ENCODE peak calls at places on chromosomes 3 and 15, in four cellular contexts. L is naive thymus-derived CD4-positive, alpha-beta T cell; X is lower lobe of right lung; N is heart left ventricle. T is an unnamed sample.

GRCh38 chr15:87144775-87145174 is 1065.1 kb downstream of the AGBL1 start:
- DNase-seq in L (no peak), X (no peak), N (no peak), T (no peak)

GRCh38 chr3:120160050-120160449 is 65.8 kb upstream of the GSK3B start:
- DNase-seq in L (no peak), X (peak; percentile 78), N (peak; percentile 61), T (no peak)

GRCh38 chr3:184749168-184749744 is 37.4 kb upstream of the MAGEF1 start:
- DNase-seq in L (no peak), X (no peak), N (no peak), T (no peak)

GRCh38 chr3:44104668-44105321 is 136.9 kb upstream of the TOPAZ1 start:
- DNase-seq in L (no peak), X (no peak), N (no peak), T (no peak)

GRCh38 chr3:179348325-179349013 is 960 bp downstream of the MFN1 start:
- DNase-seq in L (no peak), X (no peak), N (no peak), T (peak; percentile 1)

GRCh38 chr3:9101286-9101685 is 138.0 kb upstream of the RAD18 start:
- DNase-seq in L (no peak), X (no peak), N (no peak), T (no peak)

GRCh38 chr3:74593152-74593551 is 21.3 kb downstream of the CNTN3 start:
- DNase-seq in L (no peak), X (no peak), N (no peak), T (no peak)

GRCh38 chr3:42850263-42850662 is 25.4 kb downstream of the CYP8B1 start:
- DNase-seq in L (no peak), X (no peak), N (no peak), T (no peak)

GRCh38 chr15:68223171-68223570 is 6.4 kb downstream of the CLN6 start:
- DNase-seq in L (no peak), X (no peak), N (no peak), T (no peak)

GRCh38 chr3:175149675-175150074 is 290.5 kb downstream of the NAALADL2 start:
- DNase-seq in L (no peak), X (peak; percentile 52), N (no peak), T (no peak)

GRCh38 chr3:16132190-16132589 is 42.3 kb upstream of the GALNT15 start:
- DNase-seq in L (no peak), X (no peak), N (no peak), T (no peak)

GRCh38 chr15:52100807-52101206 is 11.8 kb downstream of the BCL2L10 start:
- DNase-seq in L (no peak), X (peak; percentile 82), N (peak; percentile 81), T (no peak)

GRCh38 chr3:32136703-32137102 is 30.3 kb downstream of the GPD1L start:
- DNase-seq in L (no peak), X (no peak), N (no peak), T (no peak)

GRCh38 chr3:176087066-176087697 is 1110.1 kb downstream of the TBL1XR1 start:
- DNase-seq in L (no peak), X (no peak), N (no peak), T (no peak)

GRCh38 chr3:161770532-161771386 is 274.2 kb downstream of the OTOL1 start:
- DNase-seq in L (no peak), X (no peak), N (no peak), T (no peak)

GRCh38 chr15:70954176-70954575 is 61.5 kb downstream of the LRRC49 start:
- DNase-seq in L (no peak), X (no peak), N (no peak), T (no peak)

GRCh38 chr3:45088543-45088942 is 57.6 kb downstream of the CDCP1 start:
- DNase-seq in L (no peak), X (no peak), N (no peak), T (no peak)

GRCh38 chr15:68701886-68702285 is 118.8 kb downstream of the ANP32A start:
- DNase-seq in L (no peak), X (no peak), N (no peak), T (no peak)

GRCh38 chr3:55337641-55338174 is 149.4 kb downstream of the WNT5A start:
- DNase-seq in L (no peak), X (no peak), N (no peak), T (no peak)

GRCh38 chr15:98856540-98856907 is 151.1 kb downstream of the PGPEP1L start:
- DNase-seq in L (no peak), X (no peak), N (no peak), T (no peak)

GRCh38 chr15:88678755-88679154 is 39.9 kb downstream of the ISG20 start:
- DNase-seq in L (no peak), X (no peak), N (no peak), T (no peak)

GRCh38 chr3:183542355-183542754 is 13.2 kb downstream of the KLHL6 start:
- DNase-seq in L (no peak), X (no peak), N (no peak), T (no peak)

GRCh38 chr3:72606005-72606800 is 242.0 kb downstream of the SHQ1 start:
- DNase-seq in L (no peak), X (no peak), N (no peak), T (no peak)

GRCh38 chr15:70713547-70714414 is 49.6 kb downstream of the UACA start:
- DNase-seq in L (no peak), X (no peak), N (no peak), T (no peak)

GRCh38 chr3:169173636-169174035 is 489.9 kb downstream of the MECOM start:
- DNase-seq in L (no peak), X (no peak), N (no peak), T (no peak)

GRCh38 chr3:128262457-128262856 is 109.2 kb downstream of the EEFSEC start:
- DNase-seq in L (no peak), X (no peak), N (no peak), T (no peak)

DNA sequence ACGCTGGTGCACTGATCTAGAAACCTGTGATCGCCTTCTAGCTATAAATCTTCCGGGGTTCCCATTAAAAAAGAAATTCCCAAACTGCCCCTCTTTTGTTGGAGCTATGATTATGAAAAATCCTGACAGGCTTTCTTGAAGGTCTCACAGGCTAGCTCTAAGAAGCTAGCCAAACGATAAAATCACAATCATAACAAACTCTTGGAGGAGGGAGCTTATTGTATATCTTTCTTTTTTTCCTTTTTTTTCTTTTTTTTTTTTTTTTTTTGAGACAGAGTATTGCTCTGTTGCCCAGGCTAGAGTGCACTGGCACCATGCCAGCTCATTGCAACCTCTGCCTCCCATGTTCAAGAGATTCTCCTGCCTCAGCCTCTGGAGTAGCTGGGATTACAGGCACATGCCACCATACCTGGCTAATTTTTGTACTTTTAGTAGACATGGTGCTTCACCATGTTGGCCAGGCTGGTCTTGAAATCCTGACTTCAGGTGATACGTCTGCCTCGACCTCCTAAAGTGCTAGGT is 72.0 kb downstream of the MYO1E start:
- DNase-seq in L (no peak), X (no peak), N (peak; percentile 35), T (no peak)
- H3K4me3 ChIP-seq in L (peak overlapping the region; percentile 36), X (peak overlapping the region; percentile 19), N (no peak overlapping the region), T (peak overlapping the region; percentile 30)

GRCh38 chr15:84645496-84645895 is 8.6 kb downstream of the WDR73 start:
- DNase-seq in L (no peak), X (no peak), N (no peak), T (no peak)
- H3K36me3 ChIP-seq in L (peaks cover 18% of the 10 kb centered on the region), X (peaks cover 99% of the 10 kb centered on the region), N (peaks cover 100% of the 10 kb centered on the region), T (peaks cover 76% of the 10 kb centered on the region)

DNA sequence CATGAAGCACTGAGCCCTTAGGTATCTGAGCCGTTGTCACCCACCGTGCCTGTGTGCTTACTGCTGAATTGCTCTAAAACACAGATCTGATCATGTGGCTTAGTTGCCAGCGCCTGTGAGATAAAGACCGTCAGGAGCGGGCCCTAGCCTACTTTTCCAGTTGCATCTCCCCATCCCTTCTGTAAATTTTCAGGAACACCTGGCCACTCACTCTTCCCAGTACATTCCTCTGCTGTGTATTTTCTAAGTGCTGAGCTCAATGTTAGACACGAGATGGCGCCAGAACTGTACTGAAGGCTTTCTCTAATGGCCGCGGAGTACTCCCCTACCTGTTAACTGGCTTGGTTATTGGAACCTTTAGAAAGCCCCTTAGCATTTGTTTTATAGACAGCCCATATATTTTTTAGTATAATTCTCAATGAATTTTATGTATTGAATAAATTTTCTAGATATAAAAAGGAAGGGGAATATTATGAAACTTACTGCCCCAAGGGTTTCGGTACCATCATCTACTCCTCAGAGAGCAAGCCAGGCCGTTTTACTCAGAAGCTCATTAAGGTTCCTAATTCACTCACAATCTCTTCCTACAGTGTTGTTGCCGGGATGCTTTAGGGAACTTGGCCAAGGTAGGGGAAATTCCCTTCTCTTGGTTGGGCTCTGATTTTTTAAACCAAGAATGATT is 16.7 kb upstream of the WNT7A start:
- DNase-seq in L (peak; percentile 68), X (no peak), N (no peak), T (peak; percentile 69)
- H3K27ac ChIP-seq in L (peak overlapping the region; percentile 94), X (no peak overlapping the region), N (peak overlapping the region; percentile 78), T (peak overlapping the region; percentile 73)

GRCh38 chr15:29569533-29570092 is 252.7 kb downstream of the TJP1 start:
- DNase-seq in L (no peak), X (no peak), N (no peak), T (no peak)
- H3K4me3 ChIP-seq in L (no peak overlapping the region), X (peak overlapping the region; percentile 54), N (no peak overlapping the region), T (no peak overlapping the region)

GRCh38 chr3:48983096-48983495 is 6.9 kb upstream of the P4HTM start:
- DNase-seq in L (no peak), X (no peak), N (no peak), T (no peak)
- H3K36me3 ChIP-seq in L (peaks cover 26% of the 10 kb centered on the region), X (peaks cover 78% of the 10 kb centered on the region), N (peaks cover 88% of the 10 kb centered on the region), T (peaks cover 47% of the 10 kb centered on the region)

GRCh38 chr15:90580541-90580940 is 50.8 kb downstream of the CRTC3 start:
- DNase-seq in L (no peak), X (no peak), N (no peak), T (no peak)

GRCh38 chr15:90580946-90581345 is 51.2 kb downstream of the CRTC3 start:
- DNase-seq in L (no peak), X (no peak), N (no peak), T (no peak)

GRCh38 chr15:90583471-90584252 is 53.9 kb downstream of the CRTC3 start:
- DNase-seq in L (no peak), X (no peak), N (no peak), T (no peak)

GRCh38 chr15:90581771-90582471 is 52.2 kb downstream of the CRTC3 start:
- DNase-seq in L (no peak), X (no peak), N (no peak), T (no peak)

GRCh38 chr15:90582553-90582952 is 52.8 kb downstream of the CRTC3 start:
- DNase-seq in L (no peak), X (no peak), N (no peak), T (no peak)
- H3K27ac ChIP-seq in L (peak overlapping the region; percentile 70), X (no peak overlapping the region), N (no peak overlapping the region), T (no peak overlapping the region)

GRCh38 chr3:53169045-53169831 is 8.2 kb downstream of the PRKCD start:
- DNase-seq in L (no peak), X (peak; percentile 68), N (no peak), T (no peak)

GRCh38 chr3:53171109-53171453 is 10.1 kb downstream of the PRKCD start:
- DNase-seq in L (no peak), X (no peak), N (no peak), T (no peak)

GRCh38 chr3:53170325-53171108 is 9.5 kb downstream of the PRKCD start:
- DNase-seq in L (no peak), X (peak; percentile 83), N (peak; percentile 49), T (no peak)

GRCh38 chr3:53168175-53168923 is 7.3 kb downstream of the PRKCD start:
- DNase-seq in L (no peak), X (peak; percentile 73), N (peak; percentile 49), T (no peak)

GRCh38 chr3:53169832-53170324 is 8.9 kb downstream of the PRKCD start:
- DNase-seq in L (no peak), X (no peak), N (no peak), T (no peak)
- H3K4me3 ChIP-seq in L (no peak overlapping the region), X (peak overlapping the region; percentile 41), N (no peak overlapping the region), T (no peak overlapping the region)

T was measured in CD4-positive, alpha-beta memory T cell.